ENCODE peak calls at places on chromosomes 2 and 18, in seven cellular contexts. One of them, this sample, is unnamed.

GRCh38 chr2:41913311-41913710 is 134.5 kb upstream of the PKDCC start:
- DNase-seq in transverse colon: no peak
- DNase-seq in WERI-Rb-1: no peak
- DNase-seq in AG09309: no peak
- DNase-seq in PC-3: no peak
- DNase-seq in fibroblast of lung: no peak
- DNase-seq in IMR-90: no peak
- DNase-seq in this sample: no peak

GRCh38 chr2:22336414-22336813 is 1048.6 kb upstream of the KLHL29 start:
- DNase-seq in WERI-Rb-1: no peak
- DNase-seq in IMR-90: no peak
- DNase-seq in fibroblast of lung: no peak
- DNase-seq in PC-3: no peak
- DNase-seq in AG09309: no peak
- DNase-seq in transverse colon: no peak
- DNase-seq in this sample: no peak

GRCh38 chr18:58772161-58772560 is 92.5 kb upstream of the ZNF532 start:
- DNase-seq in IMR-90: no peak
- DNase-seq in WERI-Rb-1: no peak
- DNase-seq in transverse colon: no peak
- DNase-seq in fibroblast of lung: no peak
- DNase-seq in PC-3: no peak
- DNase-seq in AG09309: no peak
- DNase-seq in this sample: no peak

GRCh38 chr2:204251118-204251757 is 294.0 kb upstream of the PARD3B start:
- DNase-seq in PC-3: no peak
- DNase-seq in WERI-Rb-1: no peak
- DNase-seq in fibroblast of lung: no peak
- DNase-seq in transverse colon: no peak
- DNase-seq in AG09309: no peak
- DNase-seq in IMR-90: no peak
- DNase-seq in this sample: no peak

GRCh38 chr2:156666130-156666785 is 230.1 kb downstream of the GPD2 start:
- DNase-seq in PC-3: peak
- DNase-seq in fibroblast of lung: no peak
- DNase-seq in WERI-Rb-1: no peak
- DNase-seq in transverse colon: no peak
- DNase-seq in AG09309: no peak
- DNase-seq in IMR-90: no peak
- DNase-seq in this sample: no peak

GRCh38 chr2:111050701-111051376 is 69.9 kb upstream of the BCL2L11 start:
- DNase-seq in AG09309: no peak
- DNase-seq in IMR-90: no peak
- DNase-seq in fibroblast of lung: no peak
- DNase-seq in transverse colon: no peak
- DNase-seq in PC-3: no peak
- DNase-seq in WERI-Rb-1: no peak
- DNase-seq in this sample: no peak

GRCh38 chr2:229712125-229712524 is 2.2 kb downstream of the DNER start:
- DNase-seq in IMR-90: peak
- DNase-seq in AG09309: no peak
- DNase-seq in transverse colon: no peak
- DNase-seq in fibroblast of lung: no peak
- DNase-seq in WERI-Rb-1: no peak
- DNase-seq in PC-3: peak
- DNase-seq in this sample: no peak

GRCh38 chr2:182360012-182360662 is 66.7 kb downstream of the PDE1A start:
- DNase-seq in transverse colon: peak
- DNase-seq in AG09309: no peak
- DNase-seq in fibroblast of lung: peak
- DNase-seq in WERI-Rb-1: no peak
- DNase-seq in PC-3: peak
- DNase-seq in IMR-90: peak
- DNase-seq in this sample: no peak

GRCh38 chr2:37905033-37905432 is 20.1 kb upstream of the RMDN2 start:
- DNase-seq in IMR-90: no peak
- DNase-seq in PC-3: no peak
- DNase-seq in transverse colon: peak
- DNase-seq in WERI-Rb-1: no peak
- DNase-seq in fibroblast of lung: no peak
- DNase-seq in AG09309: no peak
- DNase-seq in this sample: no peak

GRCh38 chr18:853471-853870 is 41.4 kb upstream of the YES1 start:
- DNase-seq in AG09309: no peak
- DNase-seq in PC-3: no peak
- DNase-seq in IMR-90: no peak
- DNase-seq in transverse colon: no peak
- DNase-seq in fibroblast of lung: peak
- DNase-seq in WERI-Rb-1: no peak
- DNase-seq in this sample: no peak

GRCh38 chr2:20184067-20184938 is 40.6 kb downstream of the SDC1 start:
- DNase-seq in WERI-Rb-1: no peak
- DNase-seq in IMR-90: peak
- DNase-seq in fibroblast of lung: peak
- DNase-seq in AG09309: no peak
- DNase-seq in PC-3: peak
- DNase-seq in transverse colon: no peak
- DNase-seq in this sample: peak

GRCh38 chr18:58671941-58672565 is 788 bp downstream of the MALT1 start:
- DNase-seq in AG09309: no peak
- DNase-seq in PC-3: peak
- DNase-seq in IMR-90: peak
- DNase-seq in fibroblast of lung: peak
- DNase-seq in WERI-Rb-1: no peak
- DNase-seq in transverse colon: peak
- DNase-seq in this sample: no peak

GRCh38 chr2:5921081-5921642 is 229.0 kb downstream of the SOX11 start:
- DNase-seq in transverse colon: no peak
- DNase-seq in PC-3: no peak
- DNase-seq in fibroblast of lung: no peak
- DNase-seq in IMR-90: no peak
- DNase-seq in AG09309: no peak
- DNase-seq in WERI-Rb-1: no peak
- DNase-seq in this sample: no peak

GRCh38 chr2:129469389-129469788 is 510.1 kb upstream of the RAB6C start:
- DNase-seq in WERI-Rb-1: no peak
- DNase-seq in fibroblast of lung: no peak
- DNase-seq in PC-3: peak
- DNase-seq in AG09309: no peak
- DNase-seq in transverse colon: no peak
- DNase-seq in IMR-90: no peak
- DNase-seq in this sample: no peak

GRCh38 chr2:223122706-223123265 is 70.8 kb downstream of the KCNE4 start:
- DNase-seq in transverse colon: no peak
- DNase-seq in AG09309: no peak
- DNase-seq in WERI-Rb-1: no peak
- DNase-seq in PC-3: no peak
- DNase-seq in IMR-90: no peak
- DNase-seq in fibroblast of lung: no peak
- DNase-seq in this sample: no peak

GRCh38 chr2:150477347-150477746 is 10.1 kb downstream of the RND3 start:
- DNase-seq in transverse colon: peak
- DNase-seq in AG09309: no peak
- DNase-seq in WERI-Rb-1: peak
- DNase-seq in PC-3: peak
- DNase-seq in fibroblast of lung: peak
- DNase-seq in IMR-90: peak
- DNase-seq in this sample: no peak

GRCh38 chr18:34660572-34660971 is 49.5 kb upstream of the DTNA start:
- DNase-seq in PC-3: no peak
- DNase-seq in AG09309: no peak
- DNase-seq in WERI-Rb-1: no peak
- DNase-seq in transverse colon: no peak
- DNase-seq in IMR-90: no peak
- DNase-seq in fibroblast of lung: peak
- DNase-seq in this sample: no peak

GRCh38 chr2:69642709-69643601 is 584 bp downstream of the AAK1 start:
- DNase-seq in transverse colon: peak
- DNase-seq in AG09309: peak
- DNase-seq in IMR-90: peak
- DNase-seq in PC-3: peak
- DNase-seq in fibroblast of lung: peak
- DNase-seq in WERI-Rb-1: peak
- DNase-seq in this sample: peak

GRCh38 chr2:117555965-117556364 is 258.5 kb upstream of the DDX18 start:
- DNase-seq in WERI-Rb-1: no peak
- DNase-seq in transverse colon: no peak
- DNase-seq in IMR-90: no peak
- DNase-seq in AG09309: no peak
- DNase-seq in PC-3: no peak
- DNase-seq in fibroblast of lung: no peak
- DNase-seq in this sample: no peak

GRCh38 chr2:224369028-224369632 is 32.8 kb downstream of the FAM124B start:
- DNase-seq in AG09309: no peak
- DNase-seq in PC-3: peak
- DNase-seq in transverse colon: no peak
- DNase-seq in WERI-Rb-1: peak
- DNase-seq in IMR-90: peak
- DNase-seq in fibroblast of lung: peak
- DNase-seq in this sample: peak

GRCh38 chr2:236877972-236878371 is 207.7 kb upstream of the COPS8 start:
- DNase-seq in IMR-90: no peak
- DNase-seq in WERI-Rb-1: no peak
- DNase-seq in AG09309: no peak
- DNase-seq in transverse colon: no peak
- DNase-seq in fibroblast of lung: no peak
- DNase-seq in PC-3: no peak
- DNase-seq in this sample: no peak

GRCh38 chr2:216057688-216058193 is 23.9 kb downstream of the PECR start:
- DNase-seq in fibroblast of lung: peak
- DNase-seq in PC-3: no peak
- DNase-seq in AG09309: peak
- DNase-seq in WERI-Rb-1: no peak
- DNase-seq in transverse colon: peak
- DNase-seq in IMR-90: peak
- DNase-seq in this sample: peak

DNA sequence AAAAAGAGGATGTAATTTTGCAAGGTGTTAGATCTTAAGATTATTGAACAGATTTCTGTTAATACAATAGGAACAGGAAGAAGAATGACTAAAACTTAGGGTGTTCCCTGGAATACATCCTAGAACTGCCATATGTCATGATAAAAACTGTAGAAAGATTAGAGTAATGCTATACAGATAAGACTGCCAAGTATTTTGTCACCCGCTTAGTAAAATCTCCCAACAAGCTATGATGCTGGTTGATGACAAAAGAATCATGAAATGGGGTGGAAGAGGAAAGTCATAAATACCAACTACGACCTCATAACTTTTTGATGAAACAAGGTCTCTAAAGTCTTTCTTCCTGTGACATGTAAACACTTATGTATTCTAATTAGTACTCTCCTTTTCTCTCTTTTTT is 163.6 kb upstream of the COL3A1 start:
- DNase-seq in WERI-Rb-1: no peak
- DNase-seq in transverse colon: no peak
- DNase-seq in IMR-90: no peak
- DNase-seq in AG09309: no peak
- DNase-seq in PC-3: no peak
- DNase-seq in fibroblast of lung: peak
- DNase-seq in this sample: no peak
- TF ChIP-seq CTCF in WERI-Rb-1: no peak
- TF ChIP-seq CTCF in transverse colon: no peak
- TF ChIP-seq CTCF in IMR-90: no peak
- TF ChIP-seq CTCF in AG09309: no peak
- TF ChIP-seq CTCF in PC-3: no peak
- TF ChIP-seq CTCF in fibroblast of lung: no peak
- TF ChIP-seq CTCF in this sample: no peak

GRCh38 chr2:39524061-39524460 is 87.0 kb upstream of the MAP4K3 start:
- DNase-seq in AG09309: no peak
- DNase-seq in transverse colon: no peak
- DNase-seq in WERI-Rb-1: no peak
- DNase-seq in IMR-90: no peak
- DNase-seq in fibroblast of lung: no peak
- DNase-seq in PC-3: no peak
- DNase-seq in this sample: no peak
- H3K4me3 ChIP-seq in AG09309: no peak
- H3K4me3 ChIP-seq in transverse colon: no peak
- H3K4me3 ChIP-seq in WERI-Rb-1: no peak
- H3K4me3 ChIP-seq in IMR-90: no peak
- H3K4me3 ChIP-seq in fibroblast of lung: no peak
- H3K4me3 ChIP-seq in PC-3: no peak
- H3K4me3 ChIP-seq in this sample: no peak

DNA sequence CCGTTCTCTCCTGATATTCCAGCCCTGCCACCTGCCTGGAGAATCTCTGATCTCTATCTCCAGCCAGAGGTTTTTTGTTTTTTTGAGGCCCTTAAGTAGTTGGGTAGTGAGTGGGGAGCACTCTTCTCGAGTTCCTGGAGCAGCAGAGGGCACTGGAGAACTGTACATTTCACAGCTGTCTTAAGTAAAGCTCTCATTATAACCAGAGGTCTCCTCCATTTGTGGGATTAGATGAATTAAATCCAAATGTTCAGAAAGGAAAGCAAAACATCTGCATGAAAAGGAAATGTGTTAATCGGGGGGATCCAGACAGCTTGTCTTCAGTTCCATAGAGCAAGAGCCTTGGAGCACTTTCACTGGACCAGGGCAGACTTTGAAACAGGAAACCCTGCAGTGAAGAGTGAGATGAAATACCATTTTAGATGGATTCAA is 32.8 kb downstream of the AOX1 start:
- DNase-seq in transverse colon: no peak
- DNase-seq in WERI-Rb-1: no peak
- DNase-seq in PC-3: peak
- DNase-seq in fibroblast of lung: peak
- DNase-seq in IMR-90: peak
- DNase-seq in AG09309: peak
- DNase-seq in this sample: peak
- TF ChIP-seq CTCF in transverse colon: no peak
- TF ChIP-seq CTCF in WERI-Rb-1: peak
- TF ChIP-seq CTCF in PC-3: peak
- TF ChIP-seq CTCF in fibroblast of lung: peak
- TF ChIP-seq CTCF in IMR-90: peak
- TF ChIP-seq CTCF in AG09309: peak
- TF ChIP-seq CTCF in this sample: peak

GRCh38 chr2:74501335-74502071 is 2.1 kb upstream of the LBX2 start:
- DNase-seq in transverse colon: no peak
- DNase-seq in PC-3: no peak
- DNase-seq in fibroblast of lung: no peak
- DNase-seq in AG09309: no peak
- DNase-seq in WERI-Rb-1: peak
- DNase-seq in IMR-90: no peak
- DNase-seq in this sample: no peak

GRCh38 chr2:74500578-74500946 is 1.2 kb upstream of the LBX2 start:
- DNase-seq in fibroblast of lung: no peak
- DNase-seq in WERI-Rb-1: no peak
- DNase-seq in AG09309: no peak
- DNase-seq in PC-3: no peak
- DNase-seq in IMR-90: no peak
- DNase-seq in transverse colon: no peak
- DNase-seq in this sample: no peak

GRCh38 chr2:74498500-74499268 is 719 bp downstream of the LBX2 start:
- DNase-seq in IMR-90: no peak
- DNase-seq in transverse colon: peak
- DNase-seq in AG09309: no peak
- DNase-seq in fibroblast of lung: no peak
- DNase-seq in PC-3: peak
- DNase-seq in WERI-Rb-1: no peak
- DNase-seq in this sample: no peak

GRCh38 chr2:74499269-74499939 is at the start of gene LBX2:
- DNase-seq in fibroblast of lung: no peak
- DNase-seq in transverse colon: no peak
- DNase-seq in IMR-90: no peak
- DNase-seq in PC-3: no peak
- DNase-seq in AG09309: no peak
- DNase-seq in WERI-Rb-1: no peak
- DNase-seq in this sample: no peak

GRCh38 chr2:74499940-74500577 is 656 bp upstream of the LBX2 start:
- DNase-seq in transverse colon: no peak
- DNase-seq in fibroblast of lung: no peak
- DNase-seq in IMR-90: no peak
- DNase-seq in WERI-Rb-1: no peak
- DNase-seq in AG09309: no peak
- DNase-seq in PC-3: no peak
- DNase-seq in this sample: no peak
- H3K4me3 ChIP-seq in transverse colon: no peak
- H3K4me3 ChIP-seq in fibroblast of lung: no peak
- H3K4me3 ChIP-seq in IMR-90: no peak
- H3K4me3 ChIP-seq in WERI-Rb-1: no peak
- H3K4me3 ChIP-seq in AG09309: peak
- H3K4me3 ChIP-seq in PC-3: no peak
- H3K4me3 ChIP-seq in this sample: no peak